ENCODE peak calls at places on chromosomes 11 and 22, in five cellular contexts. One of them, this sample, is unnamed.

GRCh38 chr11:60803273-60803936 is 18.3 kb downstream of the MS4A10 start:
- DNase-seq in neuronal stem cell: no peak
- DNase-seq in tibial artery: no peak
- DNase-seq in aorta: no peak
- DNase-seq in thoracic aorta: no peak
- DNase-seq in this sample: no peak

GRCh38 chr22:27879923-27880322 is 39.1 kb downstream of the PITPNB start:
- DNase-seq in aorta: no peak
- DNase-seq in thoracic aorta: no peak
- DNase-seq in neuronal stem cell: no peak
- DNase-seq in tibial artery: no peak
- DNase-seq in this sample: no peak

GRCh38 chr11:31872074-31872440 is 60.9 kb upstream of the PAX6 start:
- DNase-seq in aorta: no peak
- DNase-seq in thoracic aorta: no peak
- DNase-seq in tibial artery: no peak
- DNase-seq in neuronal stem cell: no peak
- DNase-seq in this sample: no peak

GRCh38 chr11:92628401-92629292 is 340.8 kb upstream of the MTNR1B start:
- DNase-seq in tibial artery: no peak
- DNase-seq in neuronal stem cell: no peak
- DNase-seq in thoracic aorta: no peak
- DNase-seq in aorta: no peak
- DNase-seq in this sample: no peak

GRCh38 chr22:25111579-25112517 is 87.8 kb upstream of the CRYBB3 start:
- DNase-seq in aorta: peak; percentile 85
- DNase-seq in tibial artery: peak; percentile 73
- DNase-seq in thoracic aorta: peak; percentile 31
- DNase-seq in neuronal stem cell: no peak
- DNase-seq in this sample: peak; percentile 14

GRCh38 chr22:50227588-50228215 is 17.1 kb downstream of the TUBGCP6 start:
- DNase-seq in aorta: no peak
- DNase-seq in tibial artery: no peak
- DNase-seq in neuronal stem cell: no peak
- DNase-seq in thoracic aorta: no peak
- DNase-seq in this sample: no peak

GRCh38 chr11:8387693-8388092 is 124.0 kb upstream of the LMO1 start:
- DNase-seq in aorta: no peak
- DNase-seq in thoracic aorta: no peak
- DNase-seq in tibial artery: no peak
- DNase-seq in neuronal stem cell: no peak
- DNase-seq in this sample: no peak

GRCh38 chr11:132396318-132396717 is 1025.9 kb downstream of the NTM start:
- DNase-seq in tibial artery: no peak
- DNase-seq in thoracic aorta: no peak
- DNase-seq in neuronal stem cell: no peak
- DNase-seq in aorta: no peak
- DNase-seq in this sample: no peak

GRCh38 chr22:44398791-44399190 is 86.0 kb upstream of the SHISAL1 start:
- DNase-seq in tibial artery: peak; percentile 12
- DNase-seq in thoracic aorta: no peak
- DNase-seq in neuronal stem cell: no peak
- DNase-seq in aorta: no peak
- DNase-seq in this sample: peak; percentile 5

GRCh38 chr22:17119481-17120202 is 1.5 kb downstream of the TMEM121B start:
- DNase-seq in tibial artery: no peak
- DNase-seq in thoracic aorta: no peak
- DNase-seq in aorta: peak; percentile 71
- DNase-seq in neuronal stem cell: no peak
- DNase-seq in this sample: no peak

GRCh38 chr11:20109731-20110445 is 50.4 kb downstream of the DBX1 start:
- DNase-seq in thoracic aorta: no peak
- DNase-seq in neuronal stem cell: no peak
- DNase-seq in tibial artery: no peak
- DNase-seq in aorta: no peak
- DNase-seq in this sample: no peak

GRCh38 chr22:28142361-28142801 is 223.3 kb upstream of the PITPNB start:
- DNase-seq in tibial artery: no peak
- DNase-seq in neuronal stem cell: no peak
- DNase-seq in thoracic aorta: no peak
- DNase-seq in aorta: no peak
- DNase-seq in this sample: peak; percentile 48

GRCh38 chr22:20079745-20080444 is at the start of gene DGCR8:
- DNase-seq in neuronal stem cell: peak; percentile 92
- DNase-seq in aorta: peak; percentile 97
- DNase-seq in tibial artery: peak; percentile 91
- DNase-seq in thoracic aorta: peak; percentile 38
- DNase-seq in this sample: peak; percentile 80

GRCh38 chr11:124897681-124898680 is at the start of gene ROBO4:
- DNase-seq in aorta: no peak
- DNase-seq in neuronal stem cell: no peak
- DNase-seq in thoracic aorta: no peak
- DNase-seq in tibial artery: peak; percentile 58
- DNase-seq in this sample: peak; percentile 34

GRCh38 chr11:61834278-61835004 is 6.3 kb downstream of the FADS2 start:
- DNase-seq in thoracic aorta: no peak
- DNase-seq in aorta: peak; percentile 91
- DNase-seq in neuronal stem cell: no peak
- DNase-seq in tibial artery: peak; percentile 69
- DNase-seq in this sample: peak; percentile 35

GRCh38 chr22:42969348-42969975 is 45.5 kb downstream of the PACSIN2 start:
- DNase-seq in neuronal stem cell: no peak
- DNase-seq in aorta: peak; percentile 51
- DNase-seq in tibial artery: no peak
- DNase-seq in thoracic aorta: no peak
- DNase-seq in this sample: no peak

GRCh38 chr11:68328374-68329091 is 16.1 kb downstream of the LRP5 start:
- DNase-seq in tibial artery: no peak
- DNase-seq in aorta: no peak
- DNase-seq in neuronal stem cell: peak; percentile 58
- DNase-seq in thoracic aorta: no peak
- DNase-seq in this sample: no peak

DNA sequence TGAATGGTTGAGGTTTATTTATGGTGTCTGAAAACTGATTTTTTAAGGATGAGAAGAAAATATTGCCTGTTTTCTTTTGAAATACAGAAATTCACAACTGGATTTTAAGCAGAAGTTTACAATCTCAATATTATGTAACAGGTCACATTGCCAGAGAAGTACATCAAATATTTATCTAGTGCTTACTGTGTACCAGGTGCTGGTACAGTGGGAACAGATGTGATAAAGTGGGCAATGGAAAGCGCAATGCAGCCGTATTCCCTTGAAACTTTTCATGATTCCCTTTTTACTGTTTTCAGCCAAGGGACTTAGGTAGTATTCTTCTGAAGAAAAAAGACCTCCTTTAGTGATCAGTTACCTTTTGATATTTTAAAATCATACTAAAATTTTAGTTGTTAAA is 49.6 kb downstream of the TTC17 start:
- DNase-seq in tibial artery: no peak
- DNase-seq in thoracic aorta: no peak
- DNase-seq in neuronal stem cell: no peak
- DNase-seq in aorta: no peak
- DNase-seq in this sample: no peak
- H3K36me3 ChIP-seq in tibial artery: peaks cover 86% of the 10 kb centered on the region
- H3K36me3 ChIP-seq in thoracic aorta: peaks cover 24% of the 10 kb centered on the region
- H3K36me3 ChIP-seq in neuronal stem cell: peaks cover 100% of the 10 kb centered on the region
- H3K36me3 ChIP-seq in aorta: peaks cover 13% of the 10 kb centered on the region
- H3K36me3 ChIP-seq in this sample: peaks cover 85% of the 10 kb centered on the region

DNA sequence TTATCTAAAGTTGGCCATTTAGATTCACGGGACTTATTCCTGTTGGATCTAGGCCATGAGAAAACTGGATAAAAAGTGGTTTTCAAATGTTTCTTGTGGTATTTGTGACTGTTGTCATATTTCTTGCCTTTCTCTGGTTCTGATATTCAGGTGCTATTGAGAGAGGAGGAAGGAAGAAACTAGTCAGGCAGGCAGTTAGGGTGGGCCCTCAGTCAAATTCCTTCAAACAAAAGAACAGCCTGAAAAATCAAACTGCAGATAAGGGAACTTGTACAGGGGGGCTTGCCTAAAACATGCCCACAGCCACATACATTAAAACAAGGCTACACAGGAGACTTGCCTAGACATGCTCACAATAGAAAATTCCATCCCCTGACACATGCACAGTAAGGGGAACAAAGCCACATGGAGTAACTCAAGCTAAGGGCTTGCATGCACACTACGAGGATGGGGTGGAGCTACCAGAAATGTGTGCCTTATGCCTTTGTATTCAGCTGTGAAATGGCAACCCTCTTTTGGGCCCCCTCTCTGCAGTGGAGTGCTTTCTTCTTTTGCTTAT is 18.2 kb downstream of the NCR3LG1 start:
- DNase-seq in tibial artery: no peak
- DNase-seq in thoracic aorta: no peak
- DNase-seq in neuronal stem cell: no peak
- DNase-seq in aorta: no peak
- DNase-seq in this sample: no peak
- H3K9me3 ChIP-seq in tibial artery: no peaks in the 10 kb centered on the region
- H3K9me3 ChIP-seq in thoracic aorta: peaks cover 38% of the 10 kb centered on the region
- H3K9me3 ChIP-seq in neuronal stem cell: peaks cover 91% of the 10 kb centered on the region
- H3K9me3 ChIP-seq in aorta: peaks cover 32% of the 10 kb centered on the region
- H3K9me3 ChIP-seq in this sample: peaks cover 20% of the 10 kb centered on the region

GRCh38 chr11:72831521-72832300 is 17.5 kb downstream of the ATG16L2 start:
- DNase-seq in aorta: peak; percentile 94
- DNase-seq in neuronal stem cell: peak; percentile 73
- DNase-seq in thoracic aorta: peak; percentile 63
- DNase-seq in tibial artery: peak; percentile 88
- DNase-seq in this sample: peak; percentile 87

GRCh38 chr11:72834905-72835304 is 20.7 kb downstream of the ATG16L2 start:
- DNase-seq in tibial artery: no peak
- DNase-seq in thoracic aorta: no peak
- DNase-seq in aorta: peak; percentile 72
- DNase-seq in neuronal stem cell: no peak
- DNase-seq in this sample: no peak

GRCh38 chr11:72833083-72833733 is 19.0 kb downstream of the ATG16L2 start:
- DNase-seq in neuronal stem cell: no peak
- DNase-seq in aorta: peak; percentile 51
- DNase-seq in tibial artery: no peak
- DNase-seq in thoracic aorta: no peak
- DNase-seq in this sample: no peak

GRCh38 chr11:72833792-72834501 is 19.7 kb downstream of the ATG16L2 start:
- DNase-seq in thoracic aorta: no peak
- DNase-seq in aorta: peak; percentile 35
- DNase-seq in neuronal stem cell: no peak
- DNase-seq in tibial artery: no peak
- DNase-seq in this sample: no peak

DNA sequence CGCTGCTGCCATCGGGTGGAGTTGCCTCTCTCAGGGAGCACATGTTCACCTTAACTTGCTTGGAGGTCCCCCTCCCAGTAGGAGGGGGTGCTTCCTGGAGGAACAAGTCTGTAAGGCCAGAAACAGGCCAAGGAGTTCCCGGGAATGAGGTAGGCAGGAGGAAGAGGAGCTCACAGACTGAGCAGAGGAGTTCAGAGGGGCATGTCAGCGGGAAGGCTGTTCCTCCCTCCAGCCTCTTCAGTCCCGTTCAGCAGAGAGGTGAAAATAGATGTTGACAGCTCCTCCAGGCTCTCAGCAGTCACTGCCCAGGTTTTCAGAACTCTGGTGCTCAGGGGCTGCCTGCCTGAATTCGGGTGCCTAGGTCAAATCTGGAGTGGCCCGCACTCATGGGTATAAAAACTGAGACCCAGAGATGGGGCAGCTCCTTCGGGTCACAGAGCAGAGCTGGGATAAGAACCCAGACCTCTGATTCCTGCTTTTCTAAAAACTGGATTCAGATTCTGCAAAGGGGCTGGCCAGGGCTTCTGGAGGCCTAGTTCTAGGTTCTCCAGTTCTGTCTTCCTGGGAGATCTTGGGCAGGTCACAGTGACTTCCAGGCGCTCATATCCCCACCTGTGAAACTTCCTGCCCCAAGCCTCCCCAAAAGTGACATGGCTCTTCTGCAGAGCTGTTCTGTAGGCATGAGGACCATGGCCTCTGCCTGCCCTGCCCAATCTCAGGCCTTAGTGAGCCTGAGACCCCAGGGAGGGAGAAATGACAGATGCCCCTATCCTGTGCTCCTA is 18.3 kb downstream of the ATG16L2 start:
- DNase-seq in tibial artery: no peak
- DNase-seq in aorta: peak; percentile 40
- DNase-seq in thoracic aorta: no peak
- DNase-seq in neuronal stem cell: no peak
- DNase-seq in this sample: no peak
- H3K36me3 ChIP-seq in tibial artery: peaks cover 11% of the 10 kb centered on the region
- H3K36me3 ChIP-seq in aorta: no peaks in the 10 kb centered on the region
- H3K36me3 ChIP-seq in thoracic aorta: peaks cover 5% of the 10 kb centered on the region
- H3K36me3 ChIP-seq in neuronal stem cell: peaks cover 24% of the 10 kb centered on the region
- H3K36me3 ChIP-seq in this sample: peaks cover 32% of the 10 kb centered on the region

GRCh38 chr11:2647167-2647566 is 52.6 kb downstream of the KCNQ1OT1 start:
- DNase-seq in neuronal stem cell: no peak
- DNase-seq in thoracic aorta: no peak
- DNase-seq in tibial artery: no peak
- DNase-seq in aorta: no peak
- DNase-seq in this sample: no peak

GRCh38 chr11:2645779-2646118 is 54.0 kb downstream of the KCNQ1OT1 start:
- DNase-seq in tibial artery: no peak
- DNase-seq in neuronal stem cell: no peak
- DNase-seq in thoracic aorta: no peak
- DNase-seq in aorta: no peak
- DNase-seq in this sample: no peak

GRCh38 chr11:2643746-2644145 is 56.0 kb downstream of the KCNQ1OT1 start:
- DNase-seq in tibial artery: no peak
- DNase-seq in neuronal stem cell: no peak
- DNase-seq in aorta: no peak
- DNase-seq in thoracic aorta: no peak
- DNase-seq in this sample: no peak

GRCh38 chr11:2647953-2648352 is 51.8 kb downstream of the KCNQ1OT1 start:
- DNase-seq in neuronal stem cell: no peak
- DNase-seq in aorta: no peak
- DNase-seq in thoracic aorta: no peak
- DNase-seq in tibial artery: no peak
- DNase-seq in this sample: no peak

DNA sequence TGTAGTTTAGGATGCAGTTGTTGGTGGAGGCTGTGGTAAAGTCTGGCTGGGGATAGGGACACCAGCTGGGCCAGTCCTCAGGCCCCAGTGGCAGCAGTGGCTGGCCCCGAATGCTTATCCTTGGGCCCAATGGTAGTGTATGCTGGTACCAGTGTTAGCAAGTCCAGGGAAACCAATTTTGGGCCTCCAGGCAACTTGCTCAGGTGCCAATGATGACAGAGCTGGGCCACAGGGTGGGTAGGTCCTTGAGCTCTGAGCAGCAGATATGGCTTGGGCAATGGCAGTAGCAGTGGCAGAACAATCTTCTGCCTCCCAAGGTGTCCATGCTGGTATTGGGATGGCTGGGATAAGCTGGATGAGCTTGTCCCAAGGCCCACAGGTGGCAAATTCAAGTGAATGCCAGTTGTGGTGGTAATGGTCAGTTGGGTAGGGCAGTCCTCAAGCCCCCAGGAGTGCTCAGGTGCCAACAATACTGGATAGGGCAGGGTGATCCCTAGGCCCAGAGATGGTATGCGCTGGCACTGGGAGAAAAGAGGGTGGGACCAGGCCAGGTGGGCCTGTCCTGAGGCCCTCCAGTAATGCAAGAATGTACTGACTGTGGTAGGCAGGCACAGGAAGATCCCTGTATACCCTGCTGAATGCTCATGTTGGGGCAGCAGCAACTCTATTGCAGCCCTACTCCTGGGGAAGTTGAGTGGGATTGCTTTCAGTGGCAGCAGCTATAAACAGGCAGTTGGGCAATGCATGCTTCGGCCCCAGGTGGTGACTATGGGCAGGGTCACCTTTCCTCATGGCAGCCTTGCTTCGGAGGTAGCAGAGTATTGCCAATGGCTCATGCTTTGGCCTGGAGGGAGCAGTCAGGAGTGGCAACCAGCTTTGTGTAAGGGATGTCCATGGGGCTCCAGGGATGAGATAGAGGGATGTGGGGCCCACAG is 54.7 kb downstream of the KCNQ1OT1 start:
- DNase-seq in tibial artery: no peak
- DNase-seq in thoracic aorta: no peak
- DNase-seq in aorta: no peak
- DNase-seq in neuronal stem cell: no peak
- DNase-seq in this sample: no peak
- H3K9me3 ChIP-seq in tibial artery: peaks cover 2% of the 10 kb centered on the region
- H3K9me3 ChIP-seq in thoracic aorta: peaks cover 77% of the 10 kb centered on the region
- H3K9me3 ChIP-seq in aorta: peaks cover 11% of the 10 kb centered on the region
- H3K9me3 ChIP-seq in neuronal stem cell: peaks cover 47% of the 10 kb centered on the region
- H3K9me3 ChIP-seq in this sample: peaks cover 1% of the 10 kb centered on the region